ENCODE peak calls at places on chromosomes 5 and 9, in eight cellular contexts. One of them, this sample, is unnamed.
A peak's percentile ranks its signal among the peaks of the same experiment; 100 is the strongest.

GRCh38 chr9:91676042-91676441 is 252.4 kb upstream of the NFIL3 start:
- DNase-seq in MCF 10A: peak; percentile 65
- DNase-seq in omental fat pad: no peak
- DNase-seq in sigmoid colon: no peak
- DNase-seq in GM20000: no peak
- DNase-seq in H9: no peak
- DNase-seq in CD4-positive, alpha-beta T cell: no peak
- DNase-seq in left ventricle myocardium inferior: no peak
- DNase-seq in this sample: no peak

GRCh38 chr9:83167126-83167525 is 104.2 kb upstream of the RASEF start:
- DNase-seq in MCF 10A: peak; percentile 78
- DNase-seq in omental fat pad: no peak
- DNase-seq in sigmoid colon: no peak
- DNase-seq in GM20000: no peak
- DNase-seq in H9: no peak
- DNase-seq in CD4-positive, alpha-beta T cell: no peak
- DNase-seq in left ventricle myocardium inferior: no peak
- DNase-seq in this sample: no peak

GRCh38 chr5:99088309-99088708 is 159.5 kb upstream of the CHD1 start:
- DNase-seq in MCF 10A: no peak
- DNase-seq in omental fat pad: no peak
- DNase-seq in sigmoid colon: no peak
- DNase-seq in GM20000: no peak
- DNase-seq in H9: no peak
- DNase-seq in CD4-positive, alpha-beta T cell: no peak
- DNase-seq in left ventricle myocardium inferior: no peak
- DNase-seq in this sample: no peak

GRCh38 chr5:115601709-115602584 is at the start of gene TICAM2:
- DNase-seq in MCF 10A: no peak
- DNase-seq in omental fat pad: peak; percentile 33
- DNase-seq in sigmoid colon: peak; percentile 84
- DNase-seq in GM20000: peak; percentile 90
- DNase-seq in H9: peak; percentile 67
- DNase-seq in CD4-positive, alpha-beta T cell: peak; percentile 40
- DNase-seq in left ventricle myocardium inferior: peak; percentile 70
- DNase-seq in this sample: peak; percentile 15

GRCh38 chr9:16314476-16314875 is 556.0 kb downstream of the BNC2 start:
- DNase-seq in MCF 10A: no peak
- DNase-seq in omental fat pad: no peak
- DNase-seq in sigmoid colon: peak; percentile 43
- DNase-seq in GM20000: no peak
- DNase-seq in H9: peak; percentile 7
- DNase-seq in CD4-positive, alpha-beta T cell: no peak
- DNase-seq in left ventricle myocardium inferior: no peak
- DNase-seq in this sample: no peak

GRCh38 chr9:130140701-130141100 is 31.5 kb upstream of the NCS1 start:
- DNase-seq in MCF 10A: no peak
- DNase-seq in omental fat pad: no peak
- DNase-seq in sigmoid colon: no peak
- DNase-seq in GM20000: no peak
- DNase-seq in H9: no peak
- DNase-seq in CD4-positive, alpha-beta T cell: no peak
- DNase-seq in left ventricle myocardium inferior: no peak
- DNase-seq in this sample: no peak

GRCh38 chr5:148666353-148666752 is 12.0 kb upstream of the HTR4 start:
- DNase-seq in MCF 10A: peak; percentile 32
- DNase-seq in omental fat pad: no peak
- DNase-seq in sigmoid colon: no peak
- DNase-seq in GM20000: no peak
- DNase-seq in H9: no peak
- DNase-seq in CD4-positive, alpha-beta T cell: no peak
- DNase-seq in left ventricle myocardium inferior: no peak
- DNase-seq in this sample: peak; percentile 48

GRCh38 chr5:168648576-168648975 is 69.4 kb upstream of the PANK3 start:
- DNase-seq in MCF 10A: no peak
- DNase-seq in omental fat pad: no peak
- DNase-seq in sigmoid colon: no peak
- DNase-seq in GM20000: no peak
- DNase-seq in H9: no peak
- DNase-seq in CD4-positive, alpha-beta T cell: no peak
- DNase-seq in left ventricle myocardium inferior: no peak
- DNase-seq in this sample: no peak

GRCh38 chr5:172319708-172320441 is 36.3 kb upstream of the UBTD2 start:
- DNase-seq in MCF 10A: no peak
- DNase-seq in omental fat pad: no peak
- DNase-seq in sigmoid colon: no peak
- DNase-seq in GM20000: no peak
- DNase-seq in H9: no peak
- DNase-seq in CD4-positive, alpha-beta T cell: no peak
- DNase-seq in left ventricle myocardium inferior: no peak
- DNase-seq in this sample: no peak

GRCh38 chr9:38039090-38039906 is 29.7 kb downstream of the SHB start:
- DNase-seq in MCF 10A: peak; percentile 34
- DNase-seq in omental fat pad: no peak
- DNase-seq in sigmoid colon: no peak
- DNase-seq in GM20000: no peak
- DNase-seq in H9: no peak
- DNase-seq in CD4-positive, alpha-beta T cell: no peak
- DNase-seq in left ventricle myocardium inferior: no peak
- DNase-seq in this sample: peak; percentile 48

GRCh38 chr9:136021891-136022681 is 60.9 kb upstream of the UBAC1 start:
- DNase-seq in MCF 10A: no peak
- DNase-seq in omental fat pad: no peak
- DNase-seq in sigmoid colon: peak; percentile 61
- DNase-seq in GM20000: no peak
- DNase-seq in H9: peak; percentile 29
- DNase-seq in CD4-positive, alpha-beta T cell: no peak
- DNase-seq in left ventricle myocardium inferior: peak; percentile 17
- DNase-seq in this sample: no peak

GRCh38 chr5:87411586-87412416 is 929 bp downstream of the CCNH start:
- DNase-seq in MCF 10A: peak; percentile 30
- DNase-seq in omental fat pad: no peak
- DNase-seq in sigmoid colon: peak; percentile 72
- DNase-seq in GM20000: no peak
- DNase-seq in H9: peak; percentile 30
- DNase-seq in CD4-positive, alpha-beta T cell: no peak
- DNase-seq in left ventricle myocardium inferior: no peak
- DNase-seq in this sample: no peak

GRCh38 chr9:110049699-110050450 is 158.1 kb downstream of the C9orf152 start:
- DNase-seq in MCF 10A: no peak
- DNase-seq in omental fat pad: no peak
- DNase-seq in sigmoid colon: peak; percentile 68
- DNase-seq in GM20000: no peak
- DNase-seq in H9: peak; percentile 48
- DNase-seq in CD4-positive, alpha-beta T cell: no peak
- DNase-seq in left ventricle myocardium inferior: peak; percentile 44
- DNase-seq in this sample: peak; percentile 44

GRCh38 chr5:115461506-115462290 is 82.9 kb downstream of the FEM1C start:
- DNase-seq in MCF 10A: peak; percentile 51
- DNase-seq in omental fat pad: no peak
- DNase-seq in sigmoid colon: no peak
- DNase-seq in GM20000: no peak
- DNase-seq in H9: no peak
- DNase-seq in CD4-positive, alpha-beta T cell: no peak
- DNase-seq in left ventricle myocardium inferior: no peak
- DNase-seq in this sample: no peak

GRCh38 chr9:111852291-111852690 is 44.3 kb upstream of the UGCG start:
- DNase-seq in MCF 10A: peak; percentile 67
- DNase-seq in omental fat pad: no peak
- DNase-seq in sigmoid colon: no peak
- DNase-seq in GM20000: no peak
- DNase-seq in H9: no peak
- DNase-seq in CD4-positive, alpha-beta T cell: no peak
- DNase-seq in left ventricle myocardium inferior: no peak
- DNase-seq in this sample: no peak

GRCh38 chr5:133309166-133309791 is 257.5 kb downstream of the HSPA4 start:
- DNase-seq in MCF 10A: no peak
- DNase-seq in omental fat pad: no peak
- DNase-seq in sigmoid colon: no peak
- DNase-seq in GM20000: no peak
- DNase-seq in H9: no peak
- DNase-seq in CD4-positive, alpha-beta T cell: no peak
- DNase-seq in left ventricle myocardium inferior: no peak
- DNase-seq in this sample: no peak
- TF ChIP-seq CTCF in MCF 10A: no peak
- TF ChIP-seq CTCF in omental fat pad: no peak
- TF ChIP-seq CTCF in sigmoid colon: no peak
- TF ChIP-seq CTCF in GM20000: no peak
- TF ChIP-seq CTCF in H9: no peak
- TF ChIP-seq CTCF in CD4-positive, alpha-beta T cell: no peak
- TF ChIP-seq CTCF in left ventricle myocardium inferior: no peak
- TF ChIP-seq CTCF in this sample: no peak

GRCh38 chr9:34492051-34492450 is 30.7 kb downstream of the ENHO start:
- DNase-seq in MCF 10A: no peak
- DNase-seq in omental fat pad: no peak
- DNase-seq in sigmoid colon: no peak
- DNase-seq in GM20000: no peak
- DNase-seq in H9: no peak
- DNase-seq in CD4-positive, alpha-beta T cell: no peak
- DNase-seq in left ventricle myocardium inferior: no peak
- DNase-seq in this sample: no peak
- TF ChIP-seq CTCF in MCF 10A: no peak
- TF ChIP-seq CTCF in omental fat pad: no peak
- TF ChIP-seq CTCF in sigmoid colon: no peak
- TF ChIP-seq CTCF in GM20000: no peak
- TF ChIP-seq CTCF in H9: peak; percentile 45
- TF ChIP-seq CTCF in CD4-positive, alpha-beta T cell: no peak
- TF ChIP-seq CTCF in left ventricle myocardium inferior: no peak
- TF ChIP-seq CTCF in this sample: no peak

DNA sequence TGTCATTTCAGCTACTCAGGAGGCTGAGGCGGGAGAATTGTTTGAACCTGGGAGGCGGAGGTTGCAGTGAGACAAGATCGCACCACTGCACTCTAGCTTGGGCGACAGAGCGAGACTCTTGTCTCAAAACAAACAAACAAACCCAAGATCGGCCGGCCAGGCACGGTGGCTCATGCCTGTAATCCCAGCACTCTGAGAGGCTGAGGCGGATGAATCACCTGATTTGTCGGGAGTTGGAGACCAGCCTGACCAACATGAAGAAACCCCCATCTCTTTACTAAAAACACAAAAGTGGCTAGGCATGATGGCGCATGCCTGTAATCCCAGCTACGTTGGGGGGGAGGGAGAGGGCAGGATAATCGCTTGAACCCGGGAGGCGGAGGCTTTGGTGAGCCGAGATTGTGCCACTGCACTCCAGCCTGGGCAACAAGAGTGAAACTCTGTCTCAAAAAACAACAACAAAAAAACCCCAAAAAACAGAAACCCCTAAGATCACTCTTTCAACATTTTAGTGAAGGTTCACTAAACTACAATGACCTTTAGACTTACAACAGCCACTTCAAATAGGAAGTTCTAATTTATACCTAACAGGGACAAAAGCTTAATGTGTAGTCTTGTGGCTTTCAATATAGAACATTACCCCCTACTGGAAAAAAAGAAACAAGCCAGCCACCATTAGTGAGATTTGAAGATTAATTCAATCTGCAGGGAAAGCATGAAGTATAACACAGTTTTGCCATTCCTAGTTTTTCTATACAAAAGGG is 7.0 kb downstream of the HSPA9 start:
- DNase-seq in MCF 10A: peak; percentile 54
- DNase-seq in omental fat pad: no peak
- DNase-seq in sigmoid colon: no peak
- DNase-seq in GM20000: no peak
- DNase-seq in H9: no peak
- DNase-seq in CD4-positive, alpha-beta T cell: no peak
- DNase-seq in left ventricle myocardium inferior: no peak
- DNase-seq in this sample: no peak
- TF ChIP-seq CTCF in MCF 10A: no peak
- TF ChIP-seq CTCF in omental fat pad: no peak
- TF ChIP-seq CTCF in sigmoid colon: no peak
- TF ChIP-seq CTCF in GM20000: no peak
- TF ChIP-seq CTCF in H9: no peak
- TF ChIP-seq CTCF in CD4-positive, alpha-beta T cell: no peak
- TF ChIP-seq CTCF in left ventricle myocardium inferior: no peak
- TF ChIP-seq CTCF in this sample: peak; percentile 3

DNA sequence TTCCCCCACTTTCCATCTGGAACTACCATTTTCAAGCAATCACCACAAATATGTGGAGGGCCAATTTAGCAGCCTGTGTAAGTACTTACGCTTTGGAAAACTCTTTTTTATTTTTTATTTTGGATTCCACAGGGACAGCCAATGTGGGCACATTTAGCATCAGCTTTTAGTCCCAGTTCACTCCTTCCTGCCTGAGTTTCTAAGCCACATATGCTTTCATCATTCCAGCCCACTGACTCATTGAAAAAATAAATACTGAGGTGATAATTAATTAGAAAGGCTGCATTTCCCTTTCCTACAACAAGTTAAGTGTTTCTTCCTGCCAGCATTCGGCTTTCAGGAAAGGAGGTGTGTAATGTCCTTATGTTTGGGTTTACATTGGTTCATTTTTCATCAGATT is 76.7 kb downstream of the TMEM167A start:
- DNase-seq in MCF 10A: peak; percentile 5
- DNase-seq in omental fat pad: no peak
- DNase-seq in sigmoid colon: no peak
- DNase-seq in GM20000: no peak
- DNase-seq in H9: no peak
- DNase-seq in CD4-positive, alpha-beta T cell: no peak
- DNase-seq in left ventricle myocardium inferior: no peak
- DNase-seq in this sample: no peak
- TF ChIP-seq CTCF in MCF 10A: no peak
- TF ChIP-seq CTCF in omental fat pad: no peak
- TF ChIP-seq CTCF in sigmoid colon: no peak
- TF ChIP-seq CTCF in GM20000: no peak
- TF ChIP-seq CTCF in H9: no peak
- TF ChIP-seq CTCF in CD4-positive, alpha-beta T cell: no peak
- TF ChIP-seq CTCF in left ventricle myocardium inferior: no peak
- TF ChIP-seq CTCF in this sample: no peak

GRCh38 chr9:37034320-37034937 is 361 bp upstream of the PAX5 start:
- DNase-seq in MCF 10A: no peak
- DNase-seq in omental fat pad: no peak
- DNase-seq in sigmoid colon: no peak
- DNase-seq in GM20000: peak; percentile 82
- DNase-seq in H9: peak; percentile 71
- DNase-seq in CD4-positive, alpha-beta T cell: no peak
- DNase-seq in left ventricle myocardium inferior: no peak
- DNase-seq in this sample: no peak
- TF ChIP-seq CTCF in MCF 10A: peak; percentile 29
- TF ChIP-seq CTCF in omental fat pad: no peak
- TF ChIP-seq CTCF in sigmoid colon: no peak
- TF ChIP-seq CTCF in GM20000: peak; percentile 64
- TF ChIP-seq CTCF in H9: peak; percentile 71
- TF ChIP-seq CTCF in CD4-positive, alpha-beta T cell: no peak
- TF ChIP-seq CTCF in left ventricle myocardium inferior: no peak
- TF ChIP-seq CTCF in this sample: no peak

GRCh38 chr9:17802249-17802857 is 223.5 kb downstream of the SH3GL2 start:
- DNase-seq in MCF 10A: peak; percentile 28
- DNase-seq in omental fat pad: no peak
- DNase-seq in sigmoid colon: no peak
- DNase-seq in GM20000: peak; percentile 7
- DNase-seq in H9: no peak
- DNase-seq in CD4-positive, alpha-beta T cell: no peak
- DNase-seq in left ventricle myocardium inferior: no peak
- DNase-seq in this sample: no peak
- TF ChIP-seq CTCF in MCF 10A: peak; percentile 52
- TF ChIP-seq CTCF in omental fat pad: no peak
- TF ChIP-seq CTCF in sigmoid colon: no peak
- TF ChIP-seq CTCF in GM20000: peak; percentile 26
- TF ChIP-seq CTCF in H9: peak; percentile 74
- TF ChIP-seq CTCF in CD4-positive, alpha-beta T cell: no peak
- TF ChIP-seq CTCF in left ventricle myocardium inferior: peak; percentile 53
- TF ChIP-seq CTCF in this sample: peak; percentile 63